ENCODE peak calls at places on chromosomes 5 and 9, in seven cellular contexts. R is right atrium auricular region; X is fibroblast of mammary gland; Z is stimulated activated CD4-positive, alpha-beta T cell treated with anti-CD3 and anti-CD28 coated beads, Interleukin-15, amount 100 ng/mL, for 48 hours; H is EL; N is H4; F is effector CD4-positive, alpha-beta T cell. D is an unnamed sample.

GRCh38 chr9:127773981-127774380 is 4.5 kb downstream of the SH2D3C start:
- DNase-seq in R (no peak), Z (no peak), F (no peak), N (no peak), X (no peak), H (no peak), D (no peak)

GRCh38 chr5:61030163-61030482 is 85.1 kb downstream of the NDUFAF2 start:
- DNase-seq in R (no peak), X (peak), F (no peak), H (peak), N (no peak), Z (no peak), D (no peak)

GRCh38 chr5:38848637-38849036 is 2.8 kb downstream of the OSMR start:
- DNase-seq in F (no peak), X (no peak), N (no peak), R (no peak), Z (no peak), H (no peak), D (no peak)

GRCh38 chr9:109846781-109847180 is 66.8 kb downstream of the PALM2AKAP2 start:
- DNase-seq in N (no peak), F (no peak), R (no peak), H (no peak), X (peak), Z (no peak), D (no peak)

GRCh38 chr5:146425023-146425422 is 22.1 kb upstream of the TCERG1 start:
- DNase-seq in Z (no peak), F (no peak), X (no peak), H (no peak), N (no peak), R (no peak), D (no peak)

GRCh38 chr5:12292610-12293204 is 388.5 kb upstream of the CTNND2 start:
- DNase-seq in R (no peak), F (no peak), X (peak), N (peak), H (no peak), Z (no peak), D (no peak)

GRCh38 chr5:107604146-107604910 is 66.4 kb downstream of the EFNA5 start:
- DNase-seq in H (no peak), F (no peak), N (no peak), R (no peak), Z (no peak), X (no peak), D (no peak)

GRCh38 chr5:171295801-171296200 is 13.2 kb upstream of the TLX3 start:
- DNase-seq in X (no peak), N (no peak), Z (no peak), R (peak), H (no peak), F (no peak), D (no peak)

GRCh38 chr5:159893020-159893695 is 23.1 kb upstream of the ADRA1B start:
- DNase-seq in F (no peak), N (no peak), R (no peak), H (no peak), Z (no peak), X (no peak), D (no peak)

GRCh38 chr9:129726322-129727160 is 26.3 kb downstream of the PTGES start:
- DNase-seq in Z (peak), X (peak), R (peak), F (peak), N (peak), H (peak), D (no peak)

GRCh38 chr9:99824378-99825157 is 2.9 kb downstream of the NR4A3 start:
- DNase-seq in X (no peak), H (peak), Z (peak), F (peak), N (no peak), R (no peak), D (peak)

GRCh38 chr5:38830521-38831051 is 15.2 kb upstream of the OSMR start:
- DNase-seq in F (no peak), X (peak), N (no peak), R (no peak), Z (no peak), H (peak), D (no peak)

GRCh38 chr5:78544531-78545200 is 103.9 kb downstream of the LHFPL2 start:
- DNase-seq in Z (no peak), F (no peak), R (peak), H (peak), X (peak), N (peak), D (no peak)

GRCh38 chr5:150781706-150782614 is 3.4 kb downstream of the SMIM3 start:
- DNase-seq in F (no peak), R (peak), Z (no peak), H (peak), X (peak), N (peak), D (no peak)

GRCh38 chr5:135881244-135881643 is 14.4 kb downstream of the IL9 start:
- DNase-seq in X (no peak), H (no peak), Z (no peak), R (peak), F (no peak), N (no peak), D (peak)

GRCh38 chr5:120808606-120809005 is 344.5 kb downstream of the PRR16 start:
- DNase-seq in X (no peak), N (no peak), R (no peak), H (peak), F (no peak), Z (no peak), D (no peak)

GRCh38 chr5:98349990-98350365 is 423.5 kb upstream of the RGMB start:
- DNase-seq in F (no peak), N (no peak), X (no peak), H (no peak), Z (no peak), R (no peak), D (no peak)

GRCh38 chr5:157511656-157512644 is 51.9 kb downstream of the NIPAL4 start:
- DNase-seq in R (peak), F (no peak), N (peak), H (peak), X (peak), Z (peak), D (peak)

D was measured in coronary artery.